ENCODE peak calls at places on chromosomes 4 and X, in four cellular contexts. I is heart right ventricle, X is GM13976, P is MCF 10A. H is an unnamed sample.

GRCh38 chrX:47283015-47283771 is 50.4 kb downstream of the USP11 start:
- DNase-seq in P (no peak), X (peak), I (no peak), H (no peak)

GRCh38 chr4:182738283-182739047 is 178.7 kb downstream of the DCTD start:
- DNase-seq in I (no peak), P (peak), X (no peak), H (no peak)

GRCh38 chrX:113741744-113742143 is 842.1 kb upstream of the HTR2C start:
- DNase-seq in X (no peak), P (peak), I (no peak), H (no peak)

GRCh38 chrX:70386240-70386639 is 36.9 kb upstream of the GDPD2 start:
- DNase-seq in P (no peak), X (no peak), I (no peak), H (no peak)

GRCh38 chrX:100648601-100649417 is 4.8 kb downstream of the SRPX2 start:
- DNase-seq in P (no peak), X (no peak), I (no peak), H (no peak)

GRCh38 chrX:107744868-107745267 is 30.7 kb downstream of the TSC22D3 start:
- DNase-seq in X (no peak), I (no peak), P (no peak), H (no peak)

GRCh38 chr4:5753766-5754528 is 42.9 kb downstream of the EVC start:
- DNase-seq in P (peak), X (no peak), I (no peak), H (no peak)

GRCh38 chr4:110540606-110541440 is 64.9 kb downstream of the ENPEP start:
- DNase-seq in X (no peak), I (no peak), P (peak), H (no peak)

GRCh38 chrX:109312757-109313156 is 169.1 kb downstream of the GUCY2F start:
- DNase-seq in X (no peak), P (peak), I (no peak), H (no peak)

GRCh38 chr4:17722361-17722710 is 59.1 kb downstream of the FAM184B start:
- DNase-seq in X (no peak), P (no peak), I (no peak), H (peak)

GRCh38 chr4:3291969-3292570 is 751 bp upstream of the RGS12 start:
- DNase-seq in I (peak), P (peak), X (no peak), H (peak)

GRCh38 chrX:87516716-87517115 is 886 bp upstream of the KLHL4 start:
- DNase-seq in I (no peak), X (no peak), P (peak), H (no peak)

GRCh38 chr4:126702747-126703146 is 930.0 kb upstream of the INTU start:
- DNase-seq in P (no peak), I (no peak), X (no peak), H (no peak)

GRCh38 chr4:26131711-26132110 is 189.1 kb upstream of the RBPJ start:
- DNase-seq in P (no peak), X (peak), I (no peak), H (no peak)

GRCh38 chrX:150310417-150310816 is 52.7 kb upstream of the MAMLD1 start:
- DNase-seq in X (no peak), I (no peak), P (no peak), H (no peak)

GRCh38 chr4:151169223-151169622 is 69.8 kb downstream of the RPS3A start:
- DNase-seq in P (no peak), X (no peak), I (peak), H (no peak)

GRCh38 chr4:148452970-148453369 is 10.8 kb upstream of the NR3C2 start:
- DNase-seq in I (no peak), X (no peak), P (no peak), H (no peak)

GRCh38 chr4:159434496-159435241 is 331.8 kb downstream of the RAPGEF2 start:
- DNase-seq in P (peak), I (no peak), X (no peak), H (no peak)

GRCh38 chrX:28189011-28189410 is 207.8 kb upstream of the DCAF8L1 start:
- DNase-seq in P (peak), I (no peak), X (no peak), H (no peak)

GRCh38 chrX:12360389-12360788 is 222.1 kb downstream of the FRMPD4 start:
- DNase-seq in I (no peak), X (no peak), P (peak), H (no peak)

GRCh38 chrX:71366674-71367256 is 608 bp downstream of the TAF1 start:
- DNase-seq in I (peak), X (peak), P (peak), H (no peak)

GRCh38 chr4:80140237-80140636 is 57.1 kb upstream of the PRDM8 start:
- DNase-seq in X (no peak), P (no peak), I (no peak), H (no peak)

GRCh38 chr4:81875962-81876650 is 404.4 kb upstream of the RASGEF1B start:
- DNase-seq in P (no peak), X (no peak), I (no peak), H (no peak)

GRCh38 chr4:159071178-159071968 is 31.5 kb upstream of the RAPGEF2 start:
- DNase-seq in X (no peak), I (no peak), P (peak), H (no peak)

GRCh38 chr4:16194199-16194598 is 32.1 kb downstream of the TAPT1 start:
- DNase-seq in P (no peak), X (no peak), I (no peak), H (no peak)

DNA sequence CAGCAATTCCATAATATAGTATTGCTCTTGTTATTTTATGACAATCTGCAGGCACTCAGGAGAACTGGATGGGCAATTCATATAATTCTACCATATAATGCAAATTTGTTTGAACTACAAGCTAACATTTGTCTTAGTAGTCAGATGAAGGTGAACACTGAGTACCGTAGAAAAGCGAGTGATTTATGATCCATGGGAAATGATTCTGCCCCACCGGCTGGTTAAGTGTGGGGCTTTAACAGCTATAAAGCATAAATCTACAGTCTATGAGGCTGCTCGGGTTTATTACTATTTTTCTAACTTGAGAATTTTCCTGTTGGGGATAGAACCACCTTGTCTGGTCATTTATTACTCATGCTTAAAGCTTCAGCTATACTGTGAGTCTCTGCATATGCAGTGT is 275.5 kb downstream of the PCDH10 start:
- DNase-seq in P (no peak), X (no peak), I (no peak), H (no peak)
- TF ChIP-seq CTCF in P (no peak), X (no peak), I (no peak), H (no peak)

GRCh38 chrX:43836435-43837184 is 45.6 kb downstream of the MAOB start:
- DNase-seq in I (no peak), X (peak), P (peak), H (no peak)
- TF ChIP-seq CTCF in I (peak), X (peak), P (peak), H (peak)

DNA sequence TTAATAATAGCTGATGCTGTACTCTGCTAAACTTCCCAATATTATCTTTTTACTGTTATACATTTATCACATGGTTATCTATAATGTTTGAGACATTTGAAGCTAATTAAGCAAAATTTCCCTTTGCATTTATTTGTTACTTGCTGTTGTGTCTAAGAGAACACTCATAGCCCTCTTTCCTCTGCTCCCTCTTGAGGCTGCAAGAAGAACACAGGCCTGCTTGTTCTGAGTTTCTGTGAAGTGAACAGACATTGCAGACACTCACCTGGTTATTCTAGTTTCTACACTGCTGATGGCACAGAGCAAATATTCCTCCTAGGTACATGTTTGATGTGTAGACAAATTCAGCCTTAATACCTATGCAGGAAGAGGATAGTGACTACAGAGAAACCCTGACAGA is 367.8 kb downstream of the GASK1B start:
- DNase-seq in I (no peak), X (no peak), P (peak), H (no peak)
- TF ChIP-seq CTCF in I (no peak), X (no peak), P (no peak), H (peak)

GRCh38 chrX:154710309-154710708 is 40.6 kb downstream of the GAB3 start:
- DNase-seq in X (no peak), I (no peak), P (no peak), H (no peak)
- TF ChIP-seq CTCF in X (no peak), I (no peak), P (no peak), H (no peak)

GRCh38 chr4:170051402-170051801 is 25.2 kb upstream of the MFAP3L start:
- DNase-seq in X (no peak), P (no peak), I (no peak), H (no peak)

GRCh38 chr4:170049793-170050192 is 23.6 kb upstream of the MFAP3L start:
- DNase-seq in I (no peak), X (no peak), P (no peak), H (no peak)

GRCh38 chr4:170052919-170053318 is 26.7 kb upstream of the MFAP3L start:
- DNase-seq in P (no peak), I (no peak), X (no peak), H (no peak)

DNA sequence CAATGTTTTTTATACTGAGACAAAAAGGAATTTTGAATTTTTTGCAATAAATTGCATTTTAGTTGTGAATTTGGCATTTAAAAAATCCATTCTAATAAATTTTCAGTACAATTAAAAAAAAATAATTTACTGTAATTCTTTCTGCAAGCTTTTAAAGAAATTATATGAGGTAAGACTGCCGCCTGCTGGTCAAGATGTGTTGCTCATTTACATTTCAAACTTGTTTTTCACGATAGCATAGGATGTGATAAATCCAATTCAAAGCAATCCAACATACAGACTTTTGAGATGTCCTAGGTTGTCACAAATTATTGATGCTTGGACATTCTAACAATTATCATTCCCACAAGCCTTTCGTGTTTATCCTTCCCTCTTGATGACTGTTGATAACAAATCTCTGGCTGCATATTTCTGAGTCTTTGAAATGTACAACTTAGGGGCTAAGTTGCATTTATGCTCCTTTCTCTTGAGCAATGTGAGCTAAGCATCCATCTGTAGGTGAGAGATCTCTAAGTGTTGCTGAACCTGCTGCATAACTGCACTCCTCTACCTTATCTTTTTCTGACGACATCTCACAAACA is 21.7 kb upstream of the MFAP3L start:
- DNase-seq in I (no peak), X (peak), P (peak), H (no peak)
- TF ChIP-seq CTCF in I (peak), X (peak), P (peak), H (peak)

GRCh38 chrX:137052641-137053235 is 18.9 kb upstream of the GPR101 start:
- DNase-seq in X (peak), P (no peak), I (no peak), H (no peak)

GRCh38 chrX:137058339-137059127 is 24.7 kb upstream of the GPR101 start:
- DNase-seq in P (no peak), X (no peak), I (no peak), H (no peak)
- TF ChIP-seq CTCF in P (no peak), X (no peak), I (no peak), H (no peak)

GRCh38 chr4:122577808-122578781 is 42.8 kb downstream of the IL21 start:
- DNase-seq in P (peak), X (peak), I (no peak), H (no peak)
- TF ChIP-seq CTCF in P (peak), X (peak), I (peak), H (peak)

GRCh38 chr4:98932539-98932938 is 3.6 kb upstream of the EIF4E start:
- DNase-seq in P (no peak), X (no peak), I (no peak), H (no peak)

GRCh38 chr4:98928505-98929340 is at the start of gene EIF4E:
- DNase-seq in I (peak), P (peak), X (peak), H (peak)

GRCh38 chr4:98928131-98928504 is 815 bp downstream of the EIF4E start:
- DNase-seq in I (peak), X (peak), P (peak), H (peak)

GRCh38 chr4:98930311-98930865 is 1.5 kb upstream of the EIF4E start:
- DNase-seq in P (no peak), X (no peak), I (no peak), H (no peak)

GRCh38 chr4:98929341-98930267 is 671 bp upstream of the EIF4E start:
- DNase-seq in X (peak), P (peak), I (peak), H (no peak)
- TF ChIP-seq CTCF in X (no peak), P (no peak), I (peak), H (peak)

GRCh38 chr4:13933163-13933562 is 305.6 kb upstream of the BOD1L1 start:
- DNase-seq in X (no peak), P (no peak), I (no peak), H (no peak)
- TF ChIP-seq CTCF in X (no peak), P (no peak), I (no peak), H (no peak)